ENCODE peak calls at places on chromosome 22, in nine cellular contexts. U is IMR-90, Q is astrocyte, L is body of pancreas, Y is testis, H is uterus, C is fibroblast of lung, B is hepatocyte, A is neuronal stem cell. T is an unnamed sample.

GRCh38 chr22:42615092-42615859 is 593 bp upstream of the POLDIP3 start:
- DNase-seq in B (peak; percentile 95), C (peak; percentile 100), U (peak; percentile 100), A (peak; percentile 89), Q (peak; percentile 99), L (peak; percentile 91), H (peak; percentile 93), Y (peak; percentile 92), T (peak; percentile 98)

GRCh38 chr22:36385491-36386350 is 2.0 kb downstream of the MYH9 start:
- DNase-seq in H (peak; percentile 74), U (no peak), Y (no peak), B (peak; percentile 55), C (peak; percentile 48), Q (no peak), A (no peak), L (peak; percentile 95), T (peak; percentile 91)

GRCh38 chr22:28369849-28370248 is 309.8 kb downstream of the TTC28 start:
- DNase-seq in H (no peak), U (no peak), L (no peak), Q (no peak), Y (no peak), B (no peak), A (no peak), C (no peak), T (no peak)

GRCh38 chr22:38304526-38304925 is 12.7 kb downstream of the CSNK1E start:
- DNase-seq in Q (no peak), U (no peak), B (no peak), C (no peak), A (no peak), Y (no peak), H (no peak), L (no peak), T (no peak)

GRCh38 chr22:32920032-32920628 is 118.6 kb downstream of the TIMP3 start:
- DNase-seq in C (peak; percentile 61), Q (peak; percentile 60), H (peak; percentile 85), U (peak; percentile 33), B (peak; percentile 14), L (peak; percentile 29), A (no peak), Y (peak; percentile 64), T (no peak)

GRCh38 chr22:27668828-27669797 is 132.4 kb downstream of the MN1 start:
- DNase-seq in Y (peak; percentile 84), U (peak; percentile 18), Q (peak; percentile 59), B (peak; percentile 90), L (peak; percentile 36), C (peak; percentile 70), H (peak; percentile 23), A (no peak), T (peak; percentile 94)

GRCh38 chr22:20216863-20217499 is 51.1 kb downstream of the RTN4R start:
- DNase-seq in Q (no peak), H (no peak), B (no peak), C (no peak), L (peak; percentile 49), Y (no peak), A (no peak), U (no peak), T (no peak)

GRCh38 chr22:31244044-31244942 is 32.2 kb downstream of the LIMK2 start:
- DNase-seq in L (no peak), A (no peak), C (peak; percentile 98), U (peak; percentile 80), Q (peak; percentile 97), B (peak; percentile 63), H (peak; percentile 34), Y (no peak), T (peak; percentile 91)

GRCh38 chr22:49965291-49966040 is 4.9 kb downstream of the PIM3 start:
- DNase-seq in U (no peak), C (no peak), H (peak; percentile 20), Q (no peak), A (no peak), Y (no peak), L (peak; percentile 32), B (peak; percentile 36), T (no peak)

GRCh38 chr22:50600541-50600940 is at the start of gene MAPK8IP2:
- DNase-seq in H (no peak), U (no peak), Q (no peak), C (no peak), B (peak; percentile 45), Y (peak; percentile 38), L (no peak), A (no peak), T (no peak)

GRCh38 chr22:36781656-36782627 is 6.0 kb upstream of the IFT27 start:
- DNase-seq in A (peak; percentile 71), C (peak; percentile 82), Q (peak; percentile 74), H (peak; percentile 77), B (peak; percentile 86), U (peak; percentile 92), Y (peak; percentile 81), L (peak; percentile 82), T (peak; percentile 86)

DNA sequence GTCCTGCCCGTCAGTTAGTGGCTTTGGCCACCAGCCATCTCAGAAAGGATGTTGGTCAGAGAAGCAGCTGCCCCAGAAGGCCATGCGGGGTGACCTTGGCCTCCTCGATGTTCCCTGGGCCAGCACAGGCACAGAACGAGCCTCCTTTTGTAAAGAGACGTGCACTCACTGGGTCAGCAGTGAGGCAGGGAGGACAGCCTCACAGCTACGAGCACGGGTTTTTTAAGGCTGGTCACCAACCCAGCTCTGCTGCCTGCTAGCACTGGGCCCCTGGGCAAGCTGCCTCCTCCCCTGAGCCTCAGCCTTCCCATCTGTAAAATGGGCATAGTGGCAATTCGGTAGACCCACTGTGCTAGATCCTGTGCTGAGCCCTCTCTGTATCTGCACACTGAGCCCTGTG is 10.8 kb downstream of the IGLL1 start:
- DNase-seq in C (no peak), Y (peak; percentile 25), A (no peak), H (no peak), L (no peak), U (no peak), B (no peak), Q (no peak), T (no peak)
- H3K27ac ChIP-seq in C (no peak overlapping the region), Y (no peak overlapping the region), A (no peak overlapping the region), H (no peak overlapping the region), L (no peak overlapping the region), U (no peak overlapping the region), B (no peak overlapping the region), Q (no peak overlapping the region), T (no peak overlapping the region)

GRCh38 chr22:47089796-47090460 is 327.5 kb downstream of the TBC1D22A start:
- DNase-seq in A (no peak), C (no peak), H (no peak), Q (no peak), L (no peak), B (peak; percentile 35), Y (no peak), U (no peak), T (no peak)
- H3K4me3 ChIP-seq in A (peak overlapping the region; percentile 69), C (peak overlapping the region; percentile 59), H (no peak overlapping the region), Q (peak overlapping the region; percentile 54), L (no peak overlapping the region), B (no peak overlapping the region), Y (no peak overlapping the region), U (peak overlapping the region; percentile 30), T (no peak overlapping the region)

GRCh38 chr22:40768187-40768586 is 51.0 kb downstream of the SLC25A17 start:
- DNase-seq in Y (no peak), H (no peak), U (no peak), A (no peak), Q (no peak), C (no peak), B (no peak), L (no peak), T (no peak)
- H3K36me3 ChIP-seq in Y (no peaks in the 10 kb centered on the region), H (no peaks in the 10 kb centered on the region), U (peaks cover 14% of the 10 kb centered on the region), A (peaks cover 9% of the 10 kb centered on the region), Q (peaks cover 11% of the 10 kb centered on the region), C (no peaks in the 10 kb centered on the region), B (no peaks in the 10 kb centered on the region), L (peaks cover 2% of the 10 kb centered on the region), T (peaks cover 22% of the 10 kb centered on the region)

GRCh38 chr22:21951062-21951461 is 1.6 kb downstream of the PPM1F start:
- DNase-seq in C (no peak), U (no peak), Q (no peak), Y (no peak), L (no peak), H (no peak), B (no peak), A (no peak), T (no peak)

GRCh38 chr22:21948390-21948789 is 4.3 kb downstream of the PPM1F start:
- DNase-seq in H (no peak), Y (no peak), L (no peak), B (no peak), A (no peak), U (no peak), C (no peak), Q (no peak), T (no peak)

GRCh38 chr22:21948824-21949568 is 3.7 kb downstream of the PPM1F start:
- DNase-seq in Q (no peak), C (no peak), B (no peak), H (no peak), A (no peak), L (no peak), U (no peak), Y (no peak), T (no peak)

GRCh38 chr22:21949569-21949918 is 3.1 kb downstream of the PPM1F start:
- DNase-seq in Q (no peak), Y (no peak), A (no peak), L (no peak), C (no peak), H (no peak), U (no peak), B (no peak), T (no peak)

GRCh38 chr22:21949948-21950347 is 2.7 kb downstream of the PPM1F start:
- DNase-seq in B (no peak), L (no peak), A (no peak), Q (no peak), H (no peak), U (no peak), C (no peak), Y (no peak), T (no peak)
- H3K27ac ChIP-seq in B (no peak overlapping the region), L (peak overlapping the region; percentile 28), A (no peak overlapping the region), Q (no peak overlapping the region), H (peak overlapping the region; percentile 87), U (no peak overlapping the region), C (no peak overlapping the region), Y (no peak overlapping the region), T (no peak overlapping the region)

DNA sequence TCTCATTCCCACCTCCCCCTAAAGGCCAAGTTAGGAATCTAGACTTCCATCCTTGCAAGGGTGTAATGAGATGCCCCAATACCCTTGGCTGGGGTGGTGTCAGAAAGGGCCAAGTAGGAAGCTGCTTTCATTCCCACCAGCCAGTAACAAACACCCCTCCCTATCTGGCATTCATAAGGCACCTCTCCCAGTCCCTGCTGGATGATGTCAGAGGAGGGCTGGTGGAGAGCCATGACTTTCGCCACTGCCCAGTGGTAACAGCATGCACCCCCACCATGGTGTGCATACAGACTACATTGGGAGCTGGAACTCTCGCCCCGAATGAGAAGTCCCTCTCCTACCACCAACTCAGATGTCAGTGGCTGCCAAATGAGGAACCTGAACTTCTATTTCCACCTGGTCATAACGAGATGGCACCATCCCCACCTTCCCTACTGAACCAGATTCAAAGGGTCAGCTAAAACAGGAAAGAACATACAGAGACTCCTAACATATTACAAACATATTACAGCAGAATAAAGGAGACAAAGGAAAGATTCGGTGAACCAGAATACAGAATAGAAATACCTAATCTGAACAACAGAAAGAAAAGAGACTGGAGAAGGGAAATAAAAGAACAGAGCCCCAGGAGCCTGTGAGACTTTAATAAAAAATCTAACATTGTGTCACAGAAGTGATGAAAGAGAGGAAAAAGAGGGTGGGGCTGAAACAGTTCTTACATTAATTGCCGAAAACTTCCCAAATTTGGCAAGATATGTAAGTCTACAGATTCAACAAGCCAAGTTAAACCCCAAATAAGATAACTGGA is 73.5 kb downstream of the SGSM3 start:
- DNase-seq in Y (peak; percentile 4), A (no peak), B (no peak), U (no peak), L (no peak), Q (no peak), C (no peak), H (no peak), T (peak; percentile 22)
- H3K4me3 ChIP-seq in Y (no peak overlapping the region), A (no peak overlapping the region), B (no peak overlapping the region), U (no peak overlapping the region), L (no peak overlapping the region), Q (no peak overlapping the region), C (no peak overlapping the region), H (no peak overlapping the region), T (no peak overlapping the region)

T was measured in SJSA1.